ENCODE peak calls at places on chromosomes 16 and 17, in four cellular contexts. S is HepG2, B is GM23338, K is GM12878. P is an unnamed sample.

GRCh38 chr17:50048146-50048720 is 7.7 kb upstream of the ITGA3 start:
- DNase-seq in S (no peak), B (no peak), K (no peak), P (no peak)

GRCh38 chr16:28096974-28097373 is 33.5 kb upstream of the GSG1L start:
- DNase-seq in S (no peak), B (no peak), K (no peak), P (no peak)

GRCh38 chr17:29107933-29108805 is 65.2 kb downstream of the PIPOX start:
- DNase-seq in S (peak; percentile 25), B (no peak), K (no peak), P (no peak)

GRCh38 chr16:1444730-1445517 is 568 bp upstream of the CCDC154 start:
- DNase-seq in S (no peak), B (no peak), K (no peak), P (no peak)

GRCh38 chr16:2846511-2847310 is 11.3 kb downstream of the PRSS22 start:
- DNase-seq in S (no peak), B (no peak), K (no peak), P (no peak)

GRCh38 chr17:44636562-44636961 is 19.7 kb upstream of the MEIOC start:
- DNase-seq in S (peak; percentile 16), B (peak; percentile 41), K (no peak), P (peak; percentile 26)

GRCh38 chr16:71919033-71919432 is 23.7 kb downstream of the IST1 start:
- DNase-seq in S (no peak), B (no peak), K (no peak), P (no peak)

GRCh38 chr17:82320956-82321927 is 3.8 kb upstream of the CD7 start:
- DNase-seq in S (no peak), B (peak; percentile 74), K (no peak), P (no peak)

GRCh38 chr16:74909665-74910064 is 75.3 kb downstream of the WDR59 start:
- DNase-seq in S (no peak), B (no peak), K (no peak), P (no peak)

GRCh38 chr17:54781389-54781788 is 119.3 kb upstream of the TOM1L1 start:
- DNase-seq in S (no peak), B (no peak), K (no peak), P (no peak)

GRCh38 chr17:36590082-36590481 is 1.6 kb upstream of the DHRS11 start:
- DNase-seq in S (no peak), B (no peak), K (no peak), P (no peak)

GRCh38 chr16:21704733-21705132 is 41.0 kb downstream of the OTOA start:
- DNase-seq in S (no peak), B (no peak), K (no peak), P (no peak)

GRCh38 chr17:1177099-1177996 is 2.4 kb downstream of the ABR start:
- DNase-seq in S (no peak), B (no peak), K (no peak), P (no peak)

GRCh38 chr17:41965694-41966375 is 760 bp upstream of the CNP start:
- DNase-seq in S (peak; percentile 88), B (peak; percentile 93), K (no peak), P (no peak)

GRCh38 chr16:27234171-27234570 is 30.8 kb downstream of the KDM8 start:
- DNase-seq in S (no peak), B (no peak), K (no peak), P (no peak)

GRCh38 chr17:69485901-69486643 is 71.6 kb downstream of the MAP2K6 start:
- DNase-seq in S (no peak), B (no peak), K (no peak), P (no peak)

GRCh38 chr17:82948081-82948511 is 108.3 kb upstream of the ZNF750 start:
- DNase-seq in S (no peak), B (no peak), K (no peak), P (no peak)

GRCh38 chr16:81517630-81518438 is 73.2 kb downstream of the CMIP start:
- DNase-seq in S (no peak), B (no peak), K (no peak), P (no peak)

GRCh38 chr17:14061666-14062560 is 7.4 kb upstream of the COX10 start:
- DNase-seq in S (no peak), B (peak; percentile 7), K (no peak), P (no peak)

GRCh38 chr17:63029520-63029919 is 63.5 kb downstream of the TANC2 start:
- DNase-seq in S (no peak), B (no peak), K (no peak), P (no peak)

GRCh38 chr17:58679263-58680037 is 12.4 kb downstream of the TEX14 start:
- DNase-seq in S (peak; percentile 78), B (peak; percentile 49), K (peak; percentile 89), P (no peak)

GRCh38 chr17:29726721-29727252 is 104.1 kb upstream of the CORO6 start:
- DNase-seq in S (no peak), B (no peak), K (peak; percentile 55), P (no peak)

GRCh38 chr17:57021226-57021940 is 43.5 kb downstream of the SCPEP1 start:
- DNase-seq in S (no peak), B (no peak), K (no peak), P (no peak)

GRCh38 chr16:70590722-70591438 is 55.5 kb upstream of the IL34 start:
- DNase-seq in S (no peak), B (no peak), K (no peak), P (no peak)

GRCh38 chr16:87317766-87318121 is 552 bp upstream of the C16orf95 start:
- DNase-seq in S (peak; percentile 67), B (peak; percentile 47), K (no peak), P (no peak)

GRCh38 chr16:27195068-27195741 is 8.1 kb upstream of the KDM8 start:
- DNase-seq in S (no peak), B (no peak), K (no peak), P (no peak)

GRCh38 chr16:19884021-19884485 is 595 bp downstream of the GPRC5B start:
- DNase-seq in S (no peak), B (peak; percentile 35), K (no peak), P (no peak)

GRCh38 chr17:29933379-29933778 is 3.4 kb upstream of the SSH2 start:
- DNase-seq in S (peak; percentile 52), B (peak; percentile 69), K (no peak), P (no peak)

GRCh38 chr16:63361032-63361624 is 1324.9 kb upstream of the CDH8 start:
- DNase-seq in S (peak; percentile 46), B (peak; percentile 75), K (no peak), P (no peak)

GRCh38 chr16:1073566-1074378 is 1.2 kb downstream of the SSTR5 start:
- DNase-seq in S (peak; percentile 58), B (peak; percentile 68), K (no peak), P (no peak)

GRCh38 chr17:7022791-7023571 is at the start of gene BCL6B:
- DNase-seq in S (no peak), B (peak; percentile 68), K (no peak), P (no peak)

GRCh38 chr17:75032896-75033294 is 13.9 kb downstream of the ATP5PD start:
- DNase-seq in S (no peak), B (no peak), K (no peak), P (no peak)

GRCh38 chr16:78775161-78775561 is 675.7 kb downstream of the WWOX start:
- DNase-seq in S (no peak), B (no peak), K (no peak), P (no peak)

GRCh38 chr17:18256776-18257175 is 1.8 kb downstream of the FLII start:
- DNase-seq in S (no peak), B (no peak), K (no peak), P (no peak)
- H3K4me3 ChIP-seq in S (peak overlapping the region; percentile 95), B (peak overlapping the region; percentile 88), K (peak overlapping the region; percentile 97), P (no peak overlapping the region)

DNA sequence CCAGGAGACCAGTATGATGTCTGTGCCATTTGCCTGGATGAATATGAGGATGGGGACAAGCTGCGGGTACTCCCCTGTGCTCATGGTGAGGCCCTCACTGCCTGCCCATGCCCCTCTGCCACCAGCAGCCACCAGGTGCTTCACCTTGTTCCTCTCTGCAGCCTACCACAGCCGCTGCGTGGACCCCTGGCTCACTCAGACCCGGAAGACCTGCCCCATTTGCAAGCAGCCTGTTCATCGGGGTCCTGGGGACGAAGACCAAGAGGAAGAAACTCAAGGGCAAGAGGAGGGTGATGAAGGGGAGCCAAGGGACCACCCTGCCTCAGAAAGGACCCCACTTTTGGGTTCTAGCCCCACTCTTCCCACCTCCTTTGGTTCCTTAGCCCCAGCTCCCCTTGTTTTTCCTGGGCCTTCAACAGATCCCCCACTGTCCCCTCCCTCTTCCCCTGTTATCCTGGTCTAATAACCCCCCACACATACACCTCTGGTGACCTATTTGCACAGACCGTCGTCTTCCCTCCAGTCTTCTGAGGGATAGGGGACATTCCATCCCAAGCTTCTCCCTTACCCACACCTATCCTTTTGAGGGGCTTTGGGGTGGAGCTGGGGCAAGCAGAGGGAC is 3.7 kb downstream of the PFN1 start:
- DNase-seq in S (no peak), B (peak; percentile 23), K (no peak), P (no peak)
- TF ChIP-seq POLR2AphosphoS5 in S (peak; percentile 76), B (no peak), K (peak; percentile 77), P (no peak)

DNA sequence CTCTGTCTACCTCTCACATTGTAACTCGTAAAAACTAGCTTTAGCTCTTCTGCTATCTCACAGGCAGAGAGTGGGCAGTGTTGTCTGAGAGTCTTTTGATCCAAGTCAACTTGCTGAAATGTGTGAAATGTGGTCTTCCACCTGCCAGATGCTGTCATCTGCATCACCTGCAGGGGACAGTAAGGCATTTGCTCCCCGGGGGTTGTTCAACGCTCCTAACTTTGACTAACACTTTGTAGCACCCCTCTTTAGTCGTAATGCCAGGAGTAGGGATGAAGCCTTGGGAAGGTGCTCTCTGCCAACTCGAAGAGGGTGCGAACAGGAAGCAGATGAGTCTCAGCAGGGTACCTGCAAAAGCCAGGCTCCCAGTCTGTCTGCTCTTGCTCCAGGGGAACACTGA is 36.1 kb downstream of the SNX11 start:
- DNase-seq in S (no peak), B (no peak), K (no peak), P (no peak)
- TF ChIP-seq EZH2 in S (no peak), B (no peak), K (no peak), P (no peak)

DNA sequence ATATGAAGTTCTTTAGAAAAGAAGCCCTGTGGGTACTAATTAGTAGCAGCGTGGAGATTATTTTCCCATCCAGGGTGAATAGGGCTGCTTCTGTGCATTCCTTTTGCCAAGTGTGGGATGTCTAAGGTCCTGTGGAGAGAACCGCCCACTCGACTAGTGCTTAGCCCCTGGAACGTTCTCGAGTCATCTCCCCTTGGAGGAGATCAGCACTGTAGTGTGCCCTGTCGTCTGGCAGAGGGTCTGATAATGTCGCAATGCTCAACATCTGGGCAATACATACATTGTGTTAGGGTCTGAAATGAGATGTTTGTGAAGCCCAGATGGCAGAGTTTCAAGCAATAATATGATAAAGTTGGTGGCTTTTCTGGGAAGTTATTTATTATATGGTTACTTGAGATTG is 64.8 kb downstream of the SPECC1 start:
- DNase-seq in S (no peak), B (no peak), K (no peak), P (no peak)
- H3K4me3 ChIP-seq in S (no peak overlapping the region), B (no peak overlapping the region), K (peak overlapping the region; percentile 62), P (no peak overlapping the region)

DNA sequence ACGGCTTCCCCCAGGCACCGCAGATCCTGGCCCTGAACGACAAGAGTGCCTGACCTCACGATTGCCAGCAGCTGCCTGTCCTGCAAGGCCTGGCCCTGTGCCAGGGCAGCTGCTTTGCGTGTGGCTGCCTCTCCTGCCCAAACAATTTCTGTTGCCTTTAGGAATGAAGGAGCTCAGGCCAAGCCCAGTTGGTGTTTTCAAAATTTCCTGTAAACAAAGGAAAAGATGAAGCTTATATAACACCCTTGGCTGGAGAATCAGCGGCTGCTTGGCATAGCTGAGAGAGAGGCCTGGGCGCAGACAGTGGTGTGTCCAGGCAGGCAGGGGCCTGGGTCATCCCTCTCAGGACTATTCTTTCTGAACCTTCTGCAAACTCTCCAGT is 11.7 kb upstream of the SLC47A2 start:
- DNase-seq in S (peak; percentile 44), B (no peak), K (no peak), P (no peak)
- TF ChIP-seq POLR2AphosphoS5 in S (no peak), B (no peak), K (no peak), P (no peak)